ENCODE peak calls at places on chromosomes 1 and 21, in four cellular contexts. S is tibial nerve, A is A673, C is HCT116. R is an unnamed sample.

GRCh38 chr1:229295745-229296144 is 24.8 kb downstream of the RAB4A start:
- DNase-seq in S (no peak), A (no peak), C (no peak), R (no peak)

GRCh38 chr1:36421649-36422048 is 23.9 kb upstream of the LSM10 start:
- DNase-seq in S (no peak), A (no peak), C (no peak), R (no peak)

GRCh38 chr1:230851291-230851691 is 17.0 kb downstream of the C1orf198 start:
- DNase-seq in S (no peak), A (no peak), C (no peak), R (no peak)

GRCh38 chr21:32771134-32771523 is 426 bp downstream of the PAXBP1 start:
- DNase-seq in S (peak), A (peak), C (no peak), R (no peak)

GRCh38 chr1:28185071-28185470 is 8.6 kb upstream of the PTAFR start:
- DNase-seq in S (no peak), A (no peak), C (no peak), R (no peak)

GRCh38 chr1:154154534-154155181 is at the start of gene NUP210L:
- DNase-seq in S (peak), A (no peak), C (no peak), R (no peak)

GRCh38 chr1:29239142-29239541 is 2.8 kb downstream of the PTPRU start:
- DNase-seq in S (no peak), A (no peak), C (no peak), R (no peak)

GRCh38 chr1:186559601-186560116 is 98.7 kb upstream of the PDC start:
- DNase-seq in S (no peak), A (no peak), C (no peak), R (no peak)

GRCh38 chr1:47941609-47942237 is 55.5 kb downstream of the TRABD2B start:
- DNase-seq in S (no peak), A (no peak), C (no peak), R (no peak)

GRCh38 chr1:54069792-54070548 is 16.6 kb downstream of the TCEANC2 start:
- DNase-seq in S (no peak), A (peak), C (peak), R (peak)

GRCh38 chr1:59316497-59317128 is 19.7 kb downstream of the FGGY start:
- DNase-seq in S (no peak), A (no peak), C (no peak), R (no peak)

GRCh38 chr1:62964141-62964540 is 180.2 kb downstream of the ATG4C start:
- DNase-seq in S (no peak), A (no peak), C (no peak), R (no peak)

GRCh38 chr1:62962014-62962793 is 178.3 kb downstream of the ATG4C start:
- DNase-seq in S (no peak), A (peak), C (no peak), R (no peak)

GRCh38 chr1:62967031-62967430 is 183.1 kb downstream of the ATG4C start:
- DNase-seq in S (no peak), A (no peak), C (no peak), R (no peak)

GRCh38 chr1:62962794-62963776 is 179.2 kb downstream of the ATG4C start:
- DNase-seq in S (no peak), A (peak), C (peak), R (peak)
- TF ChIP-seq CTCF in S (peak), A (peak), C (peak), R (peak)

GRCh38 chr1:89873757-89874156 is 52.9 kb downstream of the LRRC8D start:
- DNase-seq in S (no peak), A (peak), C (no peak), R (no peak)

GRCh38 chr1:89872567-89872966 is 51.7 kb downstream of the LRRC8D start:
- DNase-seq in S (no peak), A (no peak), C (no peak), R (no peak)

GRCh38 chr1:89870998-89871397 is 50.2 kb downstream of the LRRC8D start:
- DNase-seq in S (no peak), A (no peak), C (no peak), R (no peak)

GRCh38 chr1:89871768-89872473 is 51.1 kb downstream of the LRRC8D start:
- DNase-seq in S (no peak), A (no peak), C (no peak), R (no peak)

DNA sequence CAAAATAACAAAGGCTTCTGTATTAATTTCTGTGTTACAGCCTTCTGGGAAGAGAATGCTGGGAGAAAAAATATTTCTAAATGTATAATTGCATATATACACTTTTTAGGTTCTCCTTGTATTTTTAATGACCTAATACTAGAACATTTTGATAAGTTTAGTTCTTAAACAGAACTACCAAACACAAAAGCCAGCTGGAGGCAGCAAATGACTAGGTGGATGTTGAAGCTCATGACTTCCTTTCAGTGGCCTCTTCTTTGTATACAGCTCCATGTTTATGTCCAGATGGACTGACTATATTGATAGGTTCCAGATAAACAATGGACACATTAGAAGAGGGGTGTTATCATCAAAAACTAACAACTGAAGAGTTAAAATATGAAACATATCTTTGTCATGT is 52.4 kb downstream of the LRRC8D start:
- DNase-seq in S (no peak), A (no peak), C (no peak), R (no peak)
- TF ChIP-seq CTCF in S (no peak), A (no peak), C (no peak), R (no peak)

DNA sequence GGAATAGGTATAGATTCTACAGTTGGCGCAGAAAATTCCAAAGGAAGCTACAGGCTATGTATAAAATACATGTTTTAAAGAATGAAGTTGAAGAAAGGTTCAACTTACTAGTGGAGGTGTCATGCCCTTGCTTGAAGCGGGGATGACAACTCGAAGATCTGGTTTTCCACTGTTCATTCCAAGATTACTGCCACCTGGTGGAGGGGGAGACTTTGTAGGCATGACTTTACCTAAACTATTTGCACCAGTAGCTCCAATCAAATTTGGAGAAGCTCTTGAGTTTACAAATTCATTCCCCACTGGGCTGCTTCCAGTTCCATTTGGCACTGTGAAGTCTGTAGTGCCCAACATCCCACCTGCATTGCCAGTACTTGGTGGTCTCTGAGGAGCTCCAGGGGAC is 81.7 kb downstream of the AXDND1 start:
- DNase-seq in S (no peak), A (peak), C (peak), R (no peak)
- TF ChIP-seq CTCF in S (no peak), A (peak), C (peak), R (peak)

DNA sequence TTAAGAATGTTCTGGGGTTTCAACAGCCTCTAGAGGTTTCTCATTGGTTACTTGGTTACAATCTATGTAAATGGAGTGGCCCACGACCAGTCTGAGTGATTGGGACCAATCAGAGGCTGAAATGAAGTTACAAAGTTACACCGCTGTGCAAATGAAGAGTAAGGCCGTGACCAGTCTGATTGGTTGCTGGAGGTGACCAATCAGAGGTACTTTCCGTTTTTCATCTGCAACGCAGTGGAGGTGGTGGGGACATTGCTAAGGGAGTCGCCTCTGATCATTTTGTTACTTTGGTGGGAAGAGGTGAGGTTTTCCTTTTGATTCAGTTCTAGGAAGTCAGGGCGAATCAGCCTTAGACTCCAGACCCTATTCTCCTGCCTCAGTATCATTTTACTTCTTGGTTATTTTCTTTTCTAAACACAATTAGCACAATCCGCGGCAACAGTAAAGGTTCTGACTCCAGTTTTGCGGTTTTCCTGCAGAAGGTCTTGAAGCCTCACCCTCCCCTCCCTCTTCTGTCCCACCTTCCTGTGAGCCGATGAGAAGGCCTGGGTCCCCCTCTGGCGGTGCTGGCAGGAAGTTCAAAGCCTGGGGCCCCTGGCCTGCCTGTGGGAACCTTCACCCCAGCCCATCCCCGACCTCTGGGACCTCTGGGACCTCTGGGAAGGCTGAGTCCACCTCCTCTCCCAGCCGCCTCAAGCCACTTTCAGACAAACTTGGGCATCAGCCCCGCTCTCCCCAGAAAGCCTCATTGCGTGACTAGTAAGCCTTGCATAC is 38.7 kb upstream of the TTC34 start:
- DNase-seq in S (no peak), A (no peak), C (no peak), R (no peak)
- TF ChIP-seq CTCF in S (no peak), A (no peak), C (no peak), R (no peak)

GRCh38 chr1:235513495-235514366 is 9.5 kb upstream of the B3GALNT2 start:
- DNase-seq in S (no peak), A (peak), C (peak), R (no peak)
- TF ChIP-seq CTCF in S (peak), A (peak), C (peak), R (peak)

GRCh38 chr1:25700626-25701025 is 84.0 kb downstream of the MAN1C1 start:
- DNase-seq in S (no peak), A (no peak), C (no peak), R (no peak)
- TF ChIP-seq CTCF in S (no peak), A (no peak), C (peak), R (no peak)

GRCh38 chr1:33624261-33624990 is 152.0 kb downstream of the ZSCAN20 start:
- DNase-seq in S (no peak), A (no peak), C (no peak), R (no peak)

GRCh38 chr1:33626801-33627200 is 154.4 kb downstream of the ZSCAN20 start:
- DNase-seq in S (no peak), A (no peak), C (no peak), R (no peak)

GRCh38 chr1:33623811-33624210 is 151.4 kb downstream of the ZSCAN20 start:
- DNase-seq in S (no peak), A (no peak), C (no peak), R (no peak)

GRCh38 chr1:33624991-33625870 is 152.8 kb downstream of the ZSCAN20 start:
- DNase-seq in S (no peak), A (peak), C (peak), R (no peak)
- TF ChIP-seq CTCF in S (no peak), A (peak), C (peak), R (peak)

GRCh38 chr1:234933475-234933874 is 195.2 kb downstream of the TOMM20 start:
- DNase-seq in S (no peak), A (no peak), C (no peak), R (no peak)
- TF ChIP-seq CTCF in S (no peak), A (no peak), C (no peak), R (no peak)

DNA sequence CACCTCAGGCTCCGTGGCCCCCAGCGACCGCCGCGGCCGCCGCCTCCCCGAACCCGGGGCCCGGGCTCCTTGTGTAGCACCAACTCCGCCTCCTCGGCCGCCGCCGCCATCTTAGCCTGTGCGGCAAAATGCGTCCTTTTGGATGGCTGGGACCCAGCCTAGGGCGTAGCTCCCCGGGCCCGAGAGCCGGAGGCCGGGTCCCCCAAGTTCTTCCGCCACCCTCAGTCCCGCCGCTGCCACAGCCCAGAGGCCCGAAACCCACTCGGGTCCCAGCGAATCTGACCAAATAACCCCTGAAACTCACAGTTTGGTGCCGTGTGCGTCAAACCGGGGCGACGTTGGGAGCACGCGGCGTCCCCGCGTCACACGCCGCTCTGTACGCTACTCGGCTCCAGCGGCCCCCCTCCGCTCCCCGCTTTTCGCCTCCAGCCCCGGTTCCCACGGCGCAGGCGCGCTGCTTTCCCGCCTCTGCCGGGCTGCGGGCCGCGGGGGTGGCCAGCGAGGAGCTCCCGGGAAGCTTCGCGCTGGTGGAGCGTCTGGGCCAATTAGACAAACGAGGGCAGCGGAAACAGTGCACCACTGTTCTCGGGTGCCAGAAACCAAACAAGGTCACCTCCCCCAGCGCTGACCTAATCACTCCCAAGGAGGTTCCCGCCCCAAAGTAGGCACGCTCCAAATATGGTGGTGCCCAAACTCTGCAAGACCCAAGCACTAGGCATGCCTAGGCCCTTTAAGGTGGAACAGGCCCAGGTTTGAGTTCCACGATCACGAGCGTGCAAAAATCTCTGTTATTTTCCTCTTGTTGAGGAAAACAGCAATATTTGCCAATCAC is at the start of gene ZNF644:
- DNase-seq in S (peak), A (peak), C (peak), R (peak)
- TF ChIP-seq CTCF in S (peak), A (no peak), C (no peak), R (no peak)

GRCh38 chr1:156608981-156609380 is 7.7 kb upstream of the GPATCH4 start:
- DNase-seq in S (no peak), A (peak), C (no peak), R (no peak)
- TF ChIP-seq CTCF in S (no peak), A (peak), C (peak), R (peak)